ENCODE peak calls at places on chromosomes 12 and 14, in eight cellular contexts. D, X, N, G, V, Y, S and O are unnamed samples.
A peak's percentile ranks its signal among the peaks of the same experiment; 100 is the strongest.

GRCh38 chr12:94308612-94309011 is 151.1 kb downstream of the CEP83 start:
- DNase-seq in D (no peak), X (no peak), N (no peak), G (no peak), V (no peak), Y (no peak), S (peak; percentile 13), O (no peak)

GRCh38 chr14:105163040-105163742 is 5.4 kb downstream of the JAG2 start:
- DNase-seq in D (no peak), X (no peak), N (no peak), G (no peak), V (no peak), Y (no peak), S (no peak), O (peak; percentile 34)

GRCh38 chr12:120247183-120247582 is 18.3 kb downstream of the PXN start:
- DNase-seq in D (no peak), X (no peak), N (no peak), G (no peak), V (no peak), Y (no peak), S (no peak), O (no peak)

GRCh38 chr12:56474389-56474788 is 6.0 kb downstream of the SPRYD4 start:
- DNase-seq in D (no peak), X (no peak), N (no peak), G (no peak), V (no peak), Y (no peak), S (no peak), O (no peak)

GRCh38 chr12:6279631-6280030 is 30.9 kb upstream of the PLEKHG6 start:
- DNase-seq in D (no peak), X (no peak), N (no peak), G (no peak), V (no peak), Y (no peak), S (no peak), O (no peak)

GRCh38 chr14:90556050-90556477 is 159.2 kb downstream of the CALM1 start:
- DNase-seq in D (no peak), X (no peak), N (no peak), G (peak; percentile 40), V (no peak), Y (no peak), S (no peak), O (peak; percentile 24)

GRCh38 chr14:70354204-70354603 is 5.3 kb downstream of the COX16 start:
- DNase-seq in D (no peak), X (no peak), N (no peak), G (no peak), V (no peak), Y (no peak), S (no peak), O (no peak)

GRCh38 chr12:107200394-107200793 is 107.0 kb upstream of the CRY1 start:
- DNase-seq in D (peak; percentile 68), X (peak; percentile 72), N (peak; percentile 16), G (no peak), V (no peak), Y (peak; percentile 40), S (peak; percentile 57), O (no peak)

GRCh38 chr14:52338282-52338681 is 24.2 kb downstream of the PTGER2 start:
- DNase-seq in D (no peak), X (peak; percentile 65), N (no peak), G (no peak), V (no peak), Y (peak; percentile 74), S (peak; percentile 53), O (no peak)

GRCh38 chr12:69685810-69686209 is 13.3 kb downstream of the BEST3 start:
- DNase-seq in D (no peak), X (peak; percentile 27), N (peak; percentile 53), G (no peak), V (peak; percentile 10), Y (peak; percentile 16), S (peak; percentile 48), O (no peak)

GRCh38 chr12:132305991-132306884 is 23.2 kb downstream of the GALNT9 start:
- DNase-seq in D (no peak), X (no peak), N (no peak), G (no peak), V (no peak), Y (no peak), S (no peak), O (no peak)

GRCh38 chr12:123952037-123952436 is 20.6 kb downstream of the CCDC92 start:
- DNase-seq in D (no peak), X (no peak), N (no peak), G (no peak), V (no peak), Y (peak; percentile 53), S (no peak), O (no peak)

GRCh38 chr12:25377475-25378179 is 126.9 kb upstream of the KRAS start:
- DNase-seq in D (no peak), X (peak; percentile 32), N (peak; percentile 59), G (no peak), V (no peak), Y (peak; percentile 44), S (peak; percentile 41), O (no peak)

GRCh38 chr12:56157201-56158028 is 744 bp upstream of the MYL6 start:
- DNase-seq in D (peak; percentile 70), X (peak; percentile 87), N (peak; percentile 86), G (peak; percentile 79), V (peak; percentile 81), Y (peak; percentile 89), S (peak; percentile 86), O (peak; percentile 85)

GRCh38 chr12:91274886-91275285 is 92.3 kb upstream of the DCN start:
- DNase-seq in D (no peak), X (no peak), N (peak; percentile 65), G (no peak), V (no peak), Y (peak; percentile 64), S (peak; percentile 76), O (no peak)

GRCh38 chr14:83894519-83894918 is 1635.4 kb upstream of the FLRT2 start:
- DNase-seq in D (no peak), X (no peak), N (no peak), G (no peak), V (no peak), Y (no peak), S (no peak), O (no peak)

GRCh38 chr12:32249701-32250270 is 143.1 kb downstream of the BICD1 start:
- DNase-seq in D (no peak), X (no peak), N (peak; percentile 33), G (no peak), V (no peak), Y (no peak), S (no peak), O (no peak)
- TF ChIP-seq CTCF in D (no peak), X (no peak), N (no peak), G (no peak), V (no peak), Y (no peak), S (no peak), O (no peak)

GRCh38 chr14:93115920-93116675 is at the start of gene ITPK1:
- DNase-seq in D (no peak), X (peak; percentile 58), N (peak; percentile 58), G (peak; percentile 66), V (peak; percentile 22), Y (peak; percentile 50), S (peak; percentile 35), O (peak; percentile 29)
- TF ChIP-seq CTCF in D (peak; percentile 5), X (peak; percentile 81), N (no peak), G (peak; percentile 32), V (peak; percentile 61), Y (no peak), S (peak; percentile 11), O (peak; percentile 31)

DNA sequence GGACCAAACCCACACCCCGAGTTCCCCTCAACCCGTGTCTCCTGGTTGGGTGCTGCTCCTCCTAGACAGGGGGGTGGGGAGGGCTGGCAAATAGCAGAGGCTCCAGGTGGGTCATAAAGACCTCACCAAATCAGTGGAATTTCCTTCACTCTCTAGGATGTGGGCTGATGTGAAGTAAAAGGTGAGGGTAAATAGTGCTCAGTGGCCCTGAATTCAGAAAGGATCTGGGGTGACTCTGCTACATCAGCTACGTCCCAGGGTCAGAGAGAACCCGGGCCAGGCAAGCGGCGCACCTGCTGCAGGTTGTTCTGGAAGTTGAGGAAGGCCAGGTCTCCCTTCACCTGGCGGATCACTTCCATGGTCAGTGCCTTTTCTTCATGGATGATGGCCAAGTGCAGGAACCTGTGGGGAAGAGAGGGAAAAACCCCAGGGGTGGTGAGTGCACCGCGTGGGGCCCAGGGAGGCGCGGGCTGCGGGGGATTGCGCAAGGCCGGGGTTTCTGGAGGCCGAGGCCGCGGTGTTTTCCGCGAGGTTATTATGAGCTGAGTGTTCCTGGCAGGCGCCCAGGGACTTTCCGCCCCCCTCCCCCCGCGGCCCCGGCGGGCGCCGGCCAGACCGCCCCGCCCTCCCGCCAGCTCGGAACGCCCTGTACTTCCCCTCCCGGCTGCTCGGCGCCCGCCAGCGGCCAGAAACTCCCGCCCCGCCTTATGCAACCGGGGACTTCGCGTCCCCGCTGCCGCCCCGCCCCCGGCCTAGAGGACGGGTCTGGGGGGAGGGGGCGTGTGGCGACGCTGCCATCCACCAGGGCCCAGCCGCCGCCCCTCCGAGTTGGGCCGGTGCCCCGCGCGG is 928 bp downstream of the NFKBIA start:
- DNase-seq in D (peak; percentile 58), X (peak; percentile 93), N (peak; percentile 93), G (peak; percentile 91), V (peak; percentile 97), Y (peak; percentile 96), S (peak; percentile 94), O (peak; percentile 86)
- TF ChIP-seq CTCF in D (no peak), X (no peak), N (no peak), G (no peak), V (no peak), Y (no peak), S (no peak), O (no peak)

DNA sequence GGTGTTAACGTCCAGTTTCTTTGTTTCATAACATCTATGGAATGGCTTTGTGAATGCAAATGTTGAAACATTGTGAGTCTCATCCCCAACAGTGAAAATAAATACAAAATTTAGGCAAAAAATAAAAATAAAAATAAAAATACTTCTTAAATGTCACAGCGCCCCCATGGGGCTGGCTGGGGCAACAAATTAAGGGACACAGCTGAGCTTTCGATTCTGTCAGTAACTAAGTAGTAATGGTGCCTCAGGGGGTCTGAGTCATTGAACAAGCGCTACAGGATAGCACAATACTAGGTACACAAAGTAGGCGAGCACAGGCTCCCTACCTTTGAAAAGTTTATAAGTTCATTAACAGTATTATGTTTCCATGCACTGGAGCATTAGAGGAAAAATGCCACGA is 667.3 kb downstream of the DIO2 start:
- DNase-seq in D (no peak), X (peak; percentile 31), N (no peak), G (no peak), V (no peak), Y (peak; percentile 59), S (peak; percentile 22), O (peak; percentile 31)
- TF ChIP-seq CTCF in D (peak; percentile 30), X (peak; percentile 30), N (peak; percentile 12), G (no peak), V (no peak), Y (peak; percentile 66), S (peak; percentile 38), O (peak; percentile 93)